ENCODE peak calls at places on chromosomes 1 and 21, in four cellular contexts. Q is adrenal gland, T is IMR-90, H is spleen. J is an unnamed sample.

GRCh38 chr1:31548518-31548898 is 27.8 kb upstream of the TINAGL1 start:
- DNase-seq in T (peak; percentile 21), Q (peak; percentile 37), H (no peak), J (no peak)

GRCh38 chr1:7705048-7705907 is 65.8 kb upstream of the VAMP3 start:
- DNase-seq in T (no peak), Q (no peak), H (peak; percentile 87), J (no peak)

GRCh38 chr1:206708058-206708457 is 23.4 kb downstream of the MAPKAPK2 start:
- DNase-seq in T (no peak), Q (peak; percentile 17), H (peak; percentile 84), J (peak; percentile 47)

GRCh38 chr1:65918564-65918963 is 125.9 kb downstream of the PDE4B start:
- DNase-seq in Q (no peak), H (no peak), T (no peak), J (peak; percentile 33)

GRCh38 chr1:205435904-205436573 is 14.2 kb upstream of the LEMD1 start:
- DNase-seq in T (no peak), Q (no peak), H (peak; percentile 59), J (no peak)

GRCh38 chr1:168518201-168518689 is 25.6 kb downstream of the XCL2 start:
- DNase-seq in T (no peak), Q (no peak), H (no peak), J (no peak)

GRCh38 chr1:152757747-152758146 is at the start of gene KPRP:
- DNase-seq in T (no peak), H (no peak), Q (no peak), J (no peak)

GRCh38 chr1:230985711-230986110 is 6.8 kb downstream of the ARV1 start:
- DNase-seq in T (no peak), Q (no peak), H (no peak), J (no peak)

GRCh38 chr1:39173995-39174380 is 30.5 kb upstream of the MACF1 start:
- DNase-seq in T (no peak), Q (no peak), H (no peak), J (no peak)

GRCh38 chr1:145962157-145963102 is 1.9 kb downstream of the ANKRD34A start:
- DNase-seq in H (peak; percentile 85), Q (no peak), T (no peak), J (no peak)

GRCh38 chr21:44793269-44794030 is 8.2 kb downstream of the UBE2G2 start:
- DNase-seq in Q (peak; percentile 69), T (peak; percentile 58), H (peak; percentile 90), J (peak; percentile 76)

GRCh38 chr1:81237531-81238528 is 562.9 kb upstream of the ADGRL2 start:
- DNase-seq in T (peak; percentile 8), H (no peak), Q (no peak), J (peak; percentile 14)

GRCh38 chr1:21672478-21673276 is 3.5 kb upstream of the RAP1GAP start:
- DNase-seq in H (peak; percentile 55), Q (peak; percentile 28), T (peak; percentile 32), J (no peak)

GRCh38 chr1:234996245-234996757 is 132.3 kb downstream of the TOMM20 start:
- DNase-seq in H (no peak), T (no peak), Q (peak; percentile 15), J (peak; percentile 42)

GRCh38 chr21:42026072-42026415 is 15.9 kb upstream of the ZBTB21 start:
- DNase-seq in H (no peak), Q (no peak), T (peak; percentile 44), J (no peak)

GRCh38 chr1:217605390-217605789 is 25.5 kb downstream of the GPATCH2 start:
- DNase-seq in H (no peak), Q (no peak), T (no peak), J (peak; percentile 13)

GRCh38 chr1:234977891-234978396 is 150.7 kb downstream of the TOMM20 start:
- DNase-seq in Q (no peak), T (no peak), H (no peak), J (no peak)

GRCh38 chr1:19220080-19220846 is 10.2 kb upstream of the UBR4 start:
- DNase-seq in H (no peak), Q (no peak), T (no peak), J (no peak)

GRCh38 chr1:67175713-67176112 is 9.5 kb downstream of the IL23R start:
- DNase-seq in T (no peak), H (no peak), Q (no peak), J (no peak)

GRCh38 chr1:230819976-230820375 is 48.3 kb downstream of the C1orf198 start:
- DNase-seq in H (no peak), Q (no peak), T (no peak), J (no peak)

GRCh38 chr1:38308780-38309179 is 262.2 kb upstream of the POU3F1 start:
- DNase-seq in H (no peak), Q (peak; percentile 23), T (no peak), J (no peak)

GRCh38 chr1:241888232-241888631 is 40.2 kb downstream of the EXO1 start:
- DNase-seq in Q (no peak), H (no peak), T (peak; percentile 88), J (peak; percentile 77)

GRCh38 chr21:31873696-31874599 is 1.1 kb downstream of the HUNK start:
- DNase-seq in H (peak; percentile 78), T (peak; percentile 33), Q (no peak), J (peak; percentile 4)

GRCh38 chr1:64828829-64829228 is 84.0 kb downstream of the RAVER2 start:
- DNase-seq in T (no peak), Q (no peak), H (no peak), J (peak; percentile 16)

GRCh38 chr21:36080386-36080785 is 10.6 kb downstream of the CBR1 start:
- DNase-seq in H (no peak), T (no peak), Q (no peak), J (no peak)

GRCh38 chr21:45108808-45109800 is 34.7 kb downstream of the ADARB1 start:
- DNase-seq in H (no peak), T (no peak), Q (no peak), J (no peak)

GRCh38 chr21:45392206-45392971 is 12.6 kb upstream of the COL18A1 start:
- DNase-seq in H (peak; percentile 64), Q (peak; percentile 5), T (no peak), J (no peak)

GRCh38 chr1:230744382-230744781 is 2.8 kb upstream of the CAPN9 start:
- DNase-seq in Q (no peak), H (no peak), T (peak; percentile 36), J (peak; percentile 51)

GRCh38 chr1:7404046-7404742 is 366.9 kb upstream of the VAMP3 start:
- DNase-seq in T (no peak), H (peak; percentile 29), Q (no peak), J (no peak)

GRCh38 chr1:209723761-209724693 is 19.4 kb downstream of the HSD11B1 start:
- DNase-seq in Q (no peak), H (no peak), T (no peak), J (no peak)

GRCh38 chr1:9224664-9225410 is 9.7 kb upstream of the H6PD start:
- DNase-seq in T (no peak), H (no peak), Q (no peak), J (no peak)

GRCh38 chr1:35359995-35360394 is 91.5 kb downstream of the ZMYM4 start:
- DNase-seq in H (no peak), T (no peak), Q (no peak), J (no peak)

DNA sequence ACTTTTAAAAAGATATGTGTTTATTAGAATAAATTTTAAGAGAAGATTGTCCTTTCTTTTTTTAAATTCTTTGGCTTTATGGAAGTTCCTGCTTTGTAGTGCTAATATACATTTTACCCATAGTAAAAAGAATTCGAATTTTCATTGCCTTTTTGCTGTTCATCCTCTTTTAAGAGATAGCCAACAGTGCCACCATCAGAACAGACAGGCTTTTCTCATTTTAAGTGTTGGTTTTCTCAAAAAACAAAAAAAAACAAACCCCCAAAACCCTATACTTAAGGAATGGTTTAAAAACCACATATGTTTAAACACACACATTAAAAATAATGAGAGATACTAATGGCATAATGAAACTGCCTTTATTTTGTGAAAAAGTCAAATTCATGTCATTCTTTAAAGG is 118.8 kb downstream of the NEK7 start:
- DNase-seq in H (no peak), T (no peak), Q (no peak), J (no peak)
- TF ChIP-seq CTCF in H (no peak), T (no peak), Q (no peak), J (no peak)

DNA sequence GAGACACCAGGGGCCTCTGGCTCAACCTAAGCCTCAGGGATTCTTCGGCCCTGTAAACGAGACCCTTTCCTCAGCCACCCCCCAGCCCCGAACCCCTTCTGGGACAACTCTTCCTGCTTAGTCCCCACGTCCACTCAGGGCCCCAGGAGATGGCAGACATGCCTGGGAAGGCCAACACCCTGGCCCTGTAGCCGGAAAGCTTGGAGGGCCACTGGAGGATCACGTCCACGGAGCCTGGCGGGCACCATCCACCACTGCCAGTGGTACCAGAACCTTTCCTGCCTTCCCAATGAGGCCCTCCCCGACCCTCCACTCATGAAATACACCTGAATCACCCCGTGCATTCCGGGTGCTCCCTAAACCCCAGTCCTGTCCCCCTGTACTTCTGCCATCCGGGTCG is 2.0 kb downstream of the AURKAIP1 start:
- DNase-seq in H (no peak), T (no peak), Q (no peak), J (no peak)
- H3K4me3 ChIP-seq in H (no peak overlapping the region), T (no peak overlapping the region), Q (no peak overlapping the region), J (no peak overlapping the region)

DNA sequence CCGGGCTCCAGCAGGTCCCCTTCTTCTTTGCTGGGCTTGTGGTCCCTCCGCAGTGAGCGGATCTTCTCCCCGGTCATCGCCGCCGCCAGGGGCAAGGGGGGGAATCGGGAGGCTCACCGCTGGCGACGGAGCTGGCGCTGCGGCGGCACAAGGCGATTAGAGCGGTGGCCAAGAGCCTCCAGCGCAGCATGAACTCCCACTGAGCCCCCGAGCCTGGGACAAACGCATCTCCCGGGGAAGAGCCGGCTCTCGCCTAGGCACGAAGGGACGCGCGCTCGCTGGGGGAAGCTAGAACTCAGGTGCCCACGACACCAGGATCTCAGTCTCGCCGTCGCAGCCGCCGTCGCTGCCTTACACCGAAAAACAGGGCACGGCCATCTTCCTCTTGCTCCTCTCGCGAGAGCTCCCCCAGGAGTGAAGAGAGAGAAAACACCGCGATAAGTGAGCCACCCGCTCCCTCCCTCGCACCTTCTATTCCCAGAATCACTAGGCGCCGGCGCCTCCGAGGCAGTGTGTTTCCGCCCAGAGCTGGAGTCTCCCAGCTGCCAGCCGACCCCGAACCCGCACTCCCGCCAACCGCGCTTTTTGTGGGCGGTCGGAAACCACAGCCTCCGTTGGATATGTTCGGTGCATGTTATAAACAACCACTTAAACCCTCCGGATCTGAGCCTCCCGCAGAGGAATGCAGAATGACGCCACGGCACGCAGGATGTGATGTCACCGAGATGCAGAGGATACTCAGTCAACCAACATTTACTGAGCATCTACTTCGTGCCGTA is at the start of gene ANKRD13C:
- DNase-seq in Q (peak; percentile 95), H (peak; percentile 95), T (peak; percentile 96), J (peak; percentile 98)
- TF ChIP-seq CTCF in Q (no peak), H (peak; percentile 37), T (peak; percentile 6), J (no peak)

GRCh38 chr1:94922756-94923465 is 4.0 kb downstream of the CNN3 start:
- DNase-seq in H (no peak), T (peak; percentile 64), Q (no peak), J (peak; percentile 62)
- H3K4me3 ChIP-seq in H (no peak overlapping the region), T (peak overlapping the region; percentile 8), Q (no peak overlapping the region), J (peak overlapping the region; percentile 14)